ENCODE peak calls at places on chromosome 18, in four cellular contexts. T is right cardiac atrium, U is esophagus muscularis mucosa, B is A549. J is an unnamed sample.

GRCh38 chr18:8952174-8952573 is 150.3 kb upstream of the NDUFV2 start:
- DNase-seq in T (no peak), U (no peak), B (no peak), J (no peak)

GRCh38 chr18:44839239-44839666 is 158.6 kb downstream of the SETBP1 start:
- DNase-seq in T (peak), U (no peak), B (peak), J (no peak)

GRCh38 chr18:10526211-10526949 is 553 bp downstream of the NAPG start:
- DNase-seq in T (peak), U (no peak), B (peak), J (no peak)

GRCh38 chr18:44681039-44681595 is 429 bp downstream of the SETBP1 start:
- DNase-seq in T (no peak), U (no peak), B (no peak), J (no peak)

GRCh38 chr18:69400976-69401474 is 337 bp downstream of the DOK6 start:
- DNase-seq in T (peak), U (no peak), B (no peak), J (no peak)

GRCh38 chr18:55287935-55288868 is 299.8 kb downstream of the TCF4 start:
- DNase-seq in T (no peak), U (no peak), B (no peak), J (no peak)

GRCh38 chr18:29147944-29148343 is 971.0 kb upstream of the CDH2 start:
- DNase-seq in T (no peak), U (no peak), B (peak), J (peak)

GRCh38 chr18:30971338-30971956 is 71.1 kb downstream of the DSC3 start:
- DNase-seq in T (no peak), U (no peak), B (peak), J (no peak)

GRCh38 chr18:55510809-55511208 is 77.2 kb downstream of the TCF4 start:
- DNase-seq in T (no peak), U (no peak), B (no peak), J (no peak)

GRCh38 chr18:44909191-44909719 is 228.6 kb downstream of the SETBP1 start:
- DNase-seq in T (no peak), U (no peak), B (no peak), J (no peak)

GRCh38 chr18:3655637-3656050 is 205.7 kb downstream of the TGIF1 start:
- DNase-seq in T (no peak), U (no peak), B (no peak), J (no peak)

GRCh38 chr18:47280121-47280520 is 28.7 kb upstream of the SKOR2 start:
- DNase-seq in T (no peak), U (peak), B (no peak), J (no peak)

GRCh38 chr18:69217271-69217670 is 183.4 kb upstream of the DOK6 start:
- DNase-seq in T (no peak), U (no peak), B (no peak), J (no peak)

GRCh38 chr18:58091099-58091611 is 47.1 kb downstream of the NEDD4L start:
- DNase-seq in T (no peak), U (no peak), B (peak), J (peak)

GRCh38 chr18:68447286-68447685 is 267.6 kb downstream of the TMX3 start:
- DNase-seq in T (no peak), U (no peak), B (no peak), J (no peak)

GRCh38 chr18:2883137-2883671 is 36.4 kb downstream of the EMILIN2 start:
- DNase-seq in T (no peak), U (peak), B (no peak), J (no peak)

GRCh38 chr18:32879497-32879896 is 106.7 kb upstream of the KLHL14 start:
- DNase-seq in T (no peak), U (no peak), B (no peak), J (no peak)

GRCh38 chr18:34222025-34222395 is 2.7 kb downstream of the NOL4 start:
- DNase-seq in T (no peak), U (no peak), B (no peak), J (no peak)
- H3K27ac ChIP-seq in T (no peak), U (no peak), B (no peak), J (no peak)

GRCh38 chr18:43129946-43130523 is 14.6 kb upstream of the RIT2 start:
- DNase-seq in T (peak), U (no peak), B (no peak), J (no peak)
- H3K27ac ChIP-seq in T (no peak), U (no peak), B (no peak), J (no peak)

GRCh38 chr18:50653402-50654093 is 93.7 kb downstream of the MAPK4 start:
- DNase-seq in T (peak), U (no peak), B (no peak), J (no peak)
- H3K27ac ChIP-seq in T (peak), U (peak), B (no peak), J (no peak)

DNA sequence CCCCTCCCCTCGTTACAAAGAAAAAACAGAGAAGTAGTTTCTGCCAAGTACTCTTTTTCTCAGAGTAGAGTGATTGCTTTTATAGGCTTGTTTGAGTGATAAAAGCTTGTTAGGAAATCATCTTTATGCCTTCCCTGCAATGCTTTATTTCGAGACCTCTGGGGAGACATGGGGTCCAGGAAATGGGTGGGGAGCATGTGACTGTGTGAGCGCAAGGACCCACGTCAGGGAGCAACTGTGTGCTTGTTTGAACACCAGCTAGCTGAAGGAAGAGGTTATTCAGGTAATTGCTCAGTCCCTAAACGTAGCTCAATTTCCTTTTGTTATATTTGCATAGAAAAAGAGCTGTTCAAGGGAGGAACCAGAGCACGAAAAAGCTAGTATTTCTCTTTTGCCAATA is 187.3 kb downstream of the FAM210A start:
- DNase-seq in T (peak), U (no peak), B (peak), J (no peak)
- H3K27ac ChIP-seq in T (no peak), U (peak), B (peak), J (no peak)

GRCh38 chr18:74197705-74198341 is 49.5 kb downstream of the TIMM21 start:
- DNase-seq in T (no peak), U (no peak), B (no peak), J (no peak)
- H3K27ac ChIP-seq in T (no peak), U (no peak), B (peak), J (no peak)

GRCh38 chr18:49495480-49495879 is 8.4 kb upstream of the C18orf32 start:
- DNase-seq in T (no peak), U (no peak), B (no peak), J (no peak)
- H3K27ac ChIP-seq in T (no peak), U (no peak), B (no peak), J (no peak)

GRCh38 chr18:59357928-59358327 is 1.1 kb downstream of the LMAN1 start:
- DNase-seq in T (no peak), U (no peak), B (no peak), J (peak)
- H3K27ac ChIP-seq in T (no peak), U (peak), B (peak), J (peak)

GRCh38 chr18:37006742-37007141 is 177.8 kb downstream of the KIAA1328 start:
- DNase-seq in T (no peak), U (no peak), B (no peak), J (no peak)
- H3K27ac ChIP-seq in T (no peak), U (no peak), B (no peak), J (no peak)

GRCh38 chr18:63303562-63303961 is 16.0 kb downstream of the BCL2 start:
- DNase-seq in T (no peak), U (no peak), B (no peak), J (no peak)
- H3K27ac ChIP-seq in T (no peak), U (no peak), B (no peak), J (no peak)

GRCh38 chr18:79928563-79928960 is 22.9 kb downstream of the SLC66A2 start:
- DNase-seq in T (peak), U (no peak), B (no peak), J (no peak)
- H3K27ac ChIP-seq in T (no peak), U (no peak), B (no peak), J (no peak)

J was measured in epithelial cell of prostate.